ENCODE peak calls at places on chromosomes 2 and 18, in ten cellular contexts. One of them, this sample, is unnamed.
A peak's percentile ranks its signal among the peaks of the same experiment; 100 is the strongest.

GRCh38 chr18:58394607-58395425 is 234.1 kb downstream of the ALPK2 start:
- DNase-seq in sigmoid colon: no peak
- DNase-seq in spleen: no peak
- DNase-seq in IMR-90: peak; percentile 46
- DNase-seq in HCT116: no peak
- DNase-seq in Peyer's patch: no peak
- DNase-seq in ovary: no peak
- DNase-seq in tibial nerve: no peak
- DNase-seq in transverse colon: no peak
- DNase-seq in heart left ventricle: no peak
- DNase-seq in this sample: no peak

GRCh38 chr2:187826023-187826422 is 271.8 kb upstream of the TFPI start:
- DNase-seq in ovary: no peak
- DNase-seq in HCT116: no peak
- DNase-seq in Peyer's patch: no peak
- DNase-seq in spleen: no peak
- DNase-seq in transverse colon: no peak
- DNase-seq in sigmoid colon: no peak
- DNase-seq in tibial nerve: no peak
- DNase-seq in IMR-90: no peak
- DNase-seq in heart left ventricle: no peak
- DNase-seq in this sample: no peak

GRCh38 chr2:30580394-30580793 is 133.3 kb downstream of the LCLAT1 start:
- DNase-seq in transverse colon: no peak
- DNase-seq in sigmoid colon: no peak
- DNase-seq in HCT116: no peak
- DNase-seq in IMR-90: no peak
- DNase-seq in tibial nerve: no peak
- DNase-seq in spleen: no peak
- DNase-seq in Peyer's patch: no peak
- DNase-seq in ovary: no peak
- DNase-seq in heart left ventricle: no peak
- DNase-seq in this sample: no peak

GRCh38 chr2:1582891-1583341 is 161.4 kb downstream of the PXDN start:
- DNase-seq in spleen: peak; percentile 68
- DNase-seq in tibial nerve: no peak
- DNase-seq in Peyer's patch: no peak
- DNase-seq in IMR-90: no peak
- DNase-seq in HCT116: no peak
- DNase-seq in ovary: no peak
- DNase-seq in heart left ventricle: no peak
- DNase-seq in transverse colon: no peak
- DNase-seq in sigmoid colon: peak; percentile 51
- DNase-seq in this sample: peak; percentile 45

GRCh38 chr2:233450854-233451575 is 96.7 kb downstream of the DGKD start:
- DNase-seq in sigmoid colon: peak; percentile 55
- DNase-seq in IMR-90: no peak
- DNase-seq in Peyer's patch: no peak
- DNase-seq in heart left ventricle: no peak
- DNase-seq in tibial nerve: no peak
- DNase-seq in HCT116: no peak
- DNase-seq in ovary: peak; percentile 26
- DNase-seq in spleen: peak; percentile 62
- DNase-seq in transverse colon: no peak
- DNase-seq in this sample: peak; percentile 19

GRCh38 chr2:46326231-46326980 is 29.2 kb downstream of the EPAS1 start:
- DNase-seq in tibial nerve: no peak
- DNase-seq in IMR-90: no peak
- DNase-seq in transverse colon: no peak
- DNase-seq in Peyer's patch: no peak
- DNase-seq in ovary: no peak
- DNase-seq in sigmoid colon: no peak
- DNase-seq in HCT116: no peak
- DNase-seq in spleen: no peak
- DNase-seq in heart left ventricle: no peak
- DNase-seq in this sample: no peak

GRCh38 chr18:48838921-48839818 is 111.6 kb downstream of the SMAD7 start:
- DNase-seq in HCT116: no peak
- DNase-seq in sigmoid colon: no peak
- DNase-seq in tibial nerve: no peak
- DNase-seq in Peyer's patch: no peak
- DNase-seq in heart left ventricle: peak; percentile 62
- DNase-seq in ovary: peak; percentile 21
- DNase-seq in spleen: peak; percentile 78
- DNase-seq in transverse colon: no peak
- DNase-seq in IMR-90: peak; percentile 73
- DNase-seq in this sample: no peak

GRCh38 chr2:54503192-54503591 is 47.1 kb downstream of the SPTBN1 start:
- DNase-seq in IMR-90: peak; percentile 24
- DNase-seq in HCT116: no peak
- DNase-seq in sigmoid colon: no peak
- DNase-seq in ovary: no peak
- DNase-seq in tibial nerve: no peak
- DNase-seq in transverse colon: peak; percentile 28
- DNase-seq in spleen: no peak
- DNase-seq in heart left ventricle: no peak
- DNase-seq in Peyer's patch: no peak
- DNase-seq in this sample: no peak

GRCh38 chr2:12771154-12771553 is 54.4 kb downstream of the TRIB2 start:
- DNase-seq in IMR-90: no peak
- DNase-seq in ovary: no peak
- DNase-seq in transverse colon: no peak
- DNase-seq in sigmoid colon: no peak
- DNase-seq in HCT116: no peak
- DNase-seq in spleen: no peak
- DNase-seq in Peyer's patch: no peak
- DNase-seq in heart left ventricle: no peak
- DNase-seq in tibial nerve: no peak
- DNase-seq in this sample: no peak

GRCh38 chr2:1318366-1319009 is 94.8 kb upstream of the TPO start:
- DNase-seq in Peyer's patch: no peak
- DNase-seq in tibial nerve: no peak
- DNase-seq in sigmoid colon: no peak
- DNase-seq in spleen: no peak
- DNase-seq in transverse colon: no peak
- DNase-seq in IMR-90: no peak
- DNase-seq in HCT116: no peak
- DNase-seq in ovary: no peak
- DNase-seq in heart left ventricle: no peak
- DNase-seq in this sample: no peak

GRCh38 chr18:8627107-8627472 is 17.9 kb downstream of the RAB12 start:
- DNase-seq in IMR-90: no peak
- DNase-seq in spleen: no peak
- DNase-seq in HCT116: no peak
- DNase-seq in sigmoid colon: no peak
- DNase-seq in transverse colon: no peak
- DNase-seq in tibial nerve: no peak
- DNase-seq in heart left ventricle: no peak
- DNase-seq in Peyer's patch: no peak
- DNase-seq in ovary: no peak
- DNase-seq in this sample: no peak

GRCh38 chr2:85584354-85584856 is at the start of gene VAMP5:
- DNase-seq in transverse colon: peak; percentile 51
- DNase-seq in heart left ventricle: peak; percentile 76
- DNase-seq in spleen: peak; percentile 90
- DNase-seq in tibial nerve: no peak
- DNase-seq in Peyer's patch: no peak
- DNase-seq in sigmoid colon: peak; percentile 75
- DNase-seq in ovary: peak; percentile 70
- DNase-seq in IMR-90: no peak
- DNase-seq in HCT116: no peak
- DNase-seq in this sample: no peak

DNA sequence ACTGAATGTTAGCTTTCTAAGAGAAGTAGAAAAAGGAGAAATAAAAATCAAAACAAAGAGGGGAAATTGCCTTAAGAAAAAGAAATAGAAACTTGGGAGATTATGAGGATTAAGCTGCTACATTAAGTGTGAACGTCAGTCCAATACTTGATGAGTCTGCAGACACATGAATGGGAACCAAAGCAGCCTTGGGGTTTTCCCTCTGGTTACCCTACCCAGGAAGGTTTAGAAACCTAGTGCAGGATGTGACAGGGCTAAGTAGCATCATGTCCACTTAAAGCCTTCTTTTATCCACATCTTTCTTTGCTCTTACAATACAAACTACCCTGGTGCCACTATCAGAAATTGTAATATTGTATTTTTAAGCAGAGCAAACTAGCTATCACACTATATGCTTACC is 22.3 kb downstream of the SLC35F5 start:
- DNase-seq in IMR-90: no peak
- DNase-seq in Peyer's patch: no peak
- DNase-seq in heart left ventricle: no peak
- DNase-seq in spleen: no peak
- DNase-seq in tibial nerve: no peak
- DNase-seq in sigmoid colon: no peak
- DNase-seq in ovary: no peak
- DNase-seq in HCT116: no peak
- DNase-seq in transverse colon: no peak
- DNase-seq in this sample: no peak
- H3K36me3 ChIP-seq in IMR-90: peaks cover 12% of the 10 kb centered on the region
- H3K36me3 ChIP-seq in Peyer's patch: no peaks in the 10 kb centered on the region
- H3K36me3 ChIP-seq in heart left ventricle: peaks cover 31% of the 10 kb centered on the region
- H3K36me3 ChIP-seq in spleen: peaks cover 18% of the 10 kb centered on the region
- H3K36me3 ChIP-seq in tibial nerve: peaks cover 5% of the 10 kb centered on the region
- H3K36me3 ChIP-seq in sigmoid colon: peaks cover 9% of the 10 kb centered on the region
- H3K36me3 ChIP-seq in ovary: no peaks in the 10 kb centered on the region
- H3K36me3 ChIP-seq in HCT116: peaks cover 15% of the 10 kb centered on the region
- H3K36me3 ChIP-seq in transverse colon: no peaks in the 10 kb centered on the region
- H3K36me3 ChIP-seq in this sample: peaks cover 4% of the 10 kb centered on the region

DNA sequence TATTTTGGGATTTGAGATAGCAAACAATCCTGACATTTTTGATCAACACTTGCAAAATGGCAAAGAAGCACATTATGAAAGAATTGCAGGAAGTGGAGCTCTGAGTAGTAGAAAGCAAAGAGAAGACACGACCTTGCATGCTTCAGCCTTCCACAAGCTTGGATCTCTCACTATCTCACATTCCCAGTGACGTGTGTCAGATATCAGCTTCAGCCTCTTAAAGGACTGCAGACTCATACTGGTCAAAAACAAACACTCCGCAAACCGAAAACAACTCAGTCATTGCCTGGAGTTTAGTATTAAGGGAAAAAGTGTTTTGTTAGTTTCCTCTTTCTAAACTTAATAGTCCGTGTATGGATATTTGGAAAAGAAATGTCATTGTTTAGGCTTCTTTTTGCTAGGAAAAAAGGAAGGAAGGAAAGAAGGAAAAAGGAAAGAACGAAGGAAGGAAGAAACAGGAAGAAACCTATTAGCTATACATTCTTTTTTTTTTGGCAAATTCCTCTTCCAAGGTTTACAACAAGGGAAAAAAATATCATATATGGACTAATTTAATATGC is 32.6 kb upstream of the SLC40A1 start:
- DNase-seq in ovary: no peak
- DNase-seq in spleen: no peak
- DNase-seq in heart left ventricle: no peak
- DNase-seq in transverse colon: no peak
- DNase-seq in Peyer's patch: no peak
- DNase-seq in sigmoid colon: no peak
- DNase-seq in HCT116: no peak
- DNase-seq in IMR-90: peak; percentile 98
- DNase-seq in tibial nerve: peak; percentile 20
- DNase-seq in this sample: no peak
- TF ChIP-seq POLR2A in ovary: no peak
- TF ChIP-seq POLR2A in spleen: no peak
- TF ChIP-seq POLR2A in heart left ventricle: no peak
- TF ChIP-seq POLR2A in transverse colon: no peak
- TF ChIP-seq POLR2A in Peyer's patch: no peak
- TF ChIP-seq POLR2A in sigmoid colon: no peak
- TF ChIP-seq POLR2A in HCT116: no peak
- TF ChIP-seq POLR2A in IMR-90: no peak
- TF ChIP-seq POLR2A in tibial nerve: no peak
- TF ChIP-seq POLR2A in this sample: no peak

DNA sequence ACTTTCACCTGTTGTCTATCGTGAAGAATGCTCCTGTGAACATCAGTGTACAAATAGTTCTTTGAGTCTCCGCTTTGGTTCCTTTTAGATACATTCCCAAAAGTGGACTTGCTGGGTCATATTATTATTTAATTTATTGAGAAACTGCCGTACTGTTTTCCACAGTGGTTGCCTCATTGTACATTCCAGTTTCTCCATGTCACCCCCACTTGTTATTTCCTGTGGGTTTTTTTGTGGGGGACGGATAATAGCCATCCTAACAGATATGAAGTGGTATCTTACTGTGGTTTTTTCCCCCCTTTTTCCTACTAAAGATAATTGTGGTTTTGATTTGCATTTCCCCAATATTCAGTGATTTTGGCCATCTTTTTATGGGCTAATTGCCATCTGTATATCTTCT is 53.8 kb downstream of the SMCHD1 start:
- DNase-seq in ovary: no peak
- DNase-seq in spleen: no peak
- DNase-seq in transverse colon: no peak
- DNase-seq in sigmoid colon: no peak
- DNase-seq in Peyer's patch: no peak
- DNase-seq in heart left ventricle: no peak
- DNase-seq in IMR-90: no peak
- DNase-seq in HCT116: no peak
- DNase-seq in tibial nerve: no peak
- DNase-seq in this sample: no peak
- H3K36me3 ChIP-seq in ovary: no peaks in the 10 kb centered on the region
- H3K36me3 ChIP-seq in spleen: peaks cover 95% of the 10 kb centered on the region
- H3K36me3 ChIP-seq in transverse colon: no peaks in the 10 kb centered on the region
- H3K36me3 ChIP-seq in sigmoid colon: peaks cover 13% of the 10 kb centered on the region
- H3K36me3 ChIP-seq in Peyer's patch: no peaks in the 10 kb centered on the region
- H3K36me3 ChIP-seq in heart left ventricle: peaks cover 56% of the 10 kb centered on the region
- H3K36me3 ChIP-seq in IMR-90: peaks cover 29% of the 10 kb centered on the region
- H3K36me3 ChIP-seq in HCT116: peaks cover 22% of the 10 kb centered on the region
- H3K36me3 ChIP-seq in tibial nerve: peaks cover 28% of the 10 kb centered on the region
- H3K36me3 ChIP-seq in this sample: peaks cover 9% of the 10 kb centered on the region

GRCh38 chr2:219499058-219499307 is 292 bp downstream of the GMPPA start:
- DNase-seq in Peyer's patch: no peak
- DNase-seq in heart left ventricle: no peak
- DNase-seq in IMR-90: no peak
- DNase-seq in transverse colon: no peak
- DNase-seq in HCT116: no peak
- DNase-seq in ovary: no peak
- DNase-seq in tibial nerve: no peak
- DNase-seq in sigmoid colon: no peak
- DNase-seq in spleen: no peak
- DNase-seq in this sample: no peak

GRCh38 chr2:219496781-219497494 is 1.8 kb upstream of the GMPPA start:
- DNase-seq in transverse colon: peak; percentile 38
- DNase-seq in sigmoid colon: peak; percentile 92
- DNase-seq in IMR-90: no peak
- DNase-seq in tibial nerve: peak; percentile 15
- DNase-seq in HCT116: no peak
- DNase-seq in spleen: peak; percentile 85
- DNase-seq in ovary: peak; percentile 81
- DNase-seq in heart left ventricle: no peak
- DNase-seq in Peyer's patch: no peak
- DNase-seq in this sample: no peak

GRCh38 chr2:219496247-219496646 is 2.4 kb upstream of the GMPPA start:
- DNase-seq in heart left ventricle: no peak
- DNase-seq in Peyer's patch: no peak
- DNase-seq in HCT116: no peak
- DNase-seq in ovary: no peak
- DNase-seq in spleen: no peak
- DNase-seq in tibial nerve: no peak
- DNase-seq in transverse colon: no peak
- DNase-seq in IMR-90: no peak
- DNase-seq in sigmoid colon: no peak
- DNase-seq in this sample: no peak

GRCh38 chr2:219498280-219499057 is at the start of gene GMPPA:
- DNase-seq in heart left ventricle: peak; percentile 96
- DNase-seq in IMR-90: peak; percentile 99
- DNase-seq in ovary: peak; percentile 97
- DNase-seq in spleen: peak; percentile 98
- DNase-seq in HCT116: peak; percentile 99
- DNase-seq in tibial nerve: peak; percentile 98
- DNase-seq in transverse colon: peak; percentile 98
- DNase-seq in sigmoid colon: peak; percentile 99
- DNase-seq in Peyer's patch: peak; percentile 94
- DNase-seq in this sample: peak; percentile 93

GRCh38 chr2:219497495-219498279 is 1.0 kb upstream of the GMPPA start:
- DNase-seq in tibial nerve: peak; percentile 85
- DNase-seq in IMR-90: peak; percentile 74
- DNase-seq in ovary: peak; percentile 94
- DNase-seq in heart left ventricle: peak; percentile 96
- DNase-seq in Peyer's patch: peak; percentile 66
- DNase-seq in sigmoid colon: peak; percentile 97
- DNase-seq in HCT116: peak; percentile 56
- DNase-seq in transverse colon: peak; percentile 95
- DNase-seq in spleen: peak; percentile 96
- DNase-seq in this sample: peak; percentile 80
- TF ChIP-seq POLR2A in tibial nerve: peak; percentile 18
- TF ChIP-seq POLR2A in IMR-90: no peak
- TF ChIP-seq POLR2A in ovary: peak; percentile 79
- TF ChIP-seq POLR2A in heart left ventricle: peak; percentile 0
- TF ChIP-seq POLR2A in Peyer's patch: peak; percentile 75
- TF ChIP-seq POLR2A in sigmoid colon: peak; percentile 34
- TF ChIP-seq POLR2A in HCT116: peak; percentile 8
- TF ChIP-seq POLR2A in transverse colon: peak; percentile 85
- TF ChIP-seq POLR2A in spleen: peak; percentile 49
- TF ChIP-seq POLR2A in this sample: peak; percentile 37

This sample was measured in breast epithelium.